ENCODE peak calls at places on chromosomes 5 and 9, in eight cellular contexts. One of them, this sample, is unnamed.

GRCh38 chr9:70964861-70965260 is 156.6 kb downstream of the TRPM3 start:
- DNase-seq in Ammon's horn: no peak
- DNase-seq in HTR-8/SVneo: no peak
- DNase-seq in substantia nigra: no peak
- DNase-seq in upper lobe of left lung: no peak
- DNase-seq in HT1080: no peak
- DNase-seq in MCF 10A: no peak
- DNase-seq in AG09309: no peak
- DNase-seq in this sample: no peak

GRCh38 chr5:165130656-165131055 is 1625.2 kb downstream of the MAT2B start:
- DNase-seq in Ammon's horn: no peak
- DNase-seq in HTR-8/SVneo: no peak
- DNase-seq in substantia nigra: no peak
- DNase-seq in upper lobe of left lung: no peak
- DNase-seq in HT1080: peak
- DNase-seq in MCF 10A: peak
- DNase-seq in AG09309: no peak
- DNase-seq in this sample: no peak

GRCh38 chr5:79147076-79147475 is 35.5 kb downstream of the BHMT start:
- DNase-seq in Ammon's horn: no peak
- DNase-seq in HTR-8/SVneo: no peak
- DNase-seq in substantia nigra: no peak
- DNase-seq in upper lobe of left lung: no peak
- DNase-seq in HT1080: no peak
- DNase-seq in MCF 10A: no peak
- DNase-seq in AG09309: no peak
- DNase-seq in this sample: no peak

GRCh38 chr5:135829681-135830383 is 4.6 kb upstream of the SLC25A48 start:
- DNase-seq in Ammon's horn: peak
- DNase-seq in HTR-8/SVneo: peak
- DNase-seq in substantia nigra: no peak
- DNase-seq in upper lobe of left lung: peak
- DNase-seq in HT1080: peak
- DNase-seq in MCF 10A: peak
- DNase-seq in AG09309: peak
- DNase-seq in this sample: peak

GRCh38 chr5:58411372-58411771 is 48.5 kb downstream of the PLK2 start:
- DNase-seq in Ammon's horn: no peak
- DNase-seq in HTR-8/SVneo: no peak
- DNase-seq in substantia nigra: no peak
- DNase-seq in upper lobe of left lung: no peak
- DNase-seq in HT1080: no peak
- DNase-seq in MCF 10A: no peak
- DNase-seq in AG09309: no peak
- DNase-seq in this sample: no peak

GRCh38 chr5:63245271-63245670 is 666.7 kb downstream of the LRRC70 start:
- DNase-seq in Ammon's horn: no peak
- DNase-seq in HTR-8/SVneo: no peak
- DNase-seq in substantia nigra: no peak
- DNase-seq in upper lobe of left lung: no peak
- DNase-seq in HT1080: peak
- DNase-seq in MCF 10A: no peak
- DNase-seq in AG09309: no peak
- DNase-seq in this sample: no peak

GRCh38 chr9:37583522-37584121 is 7.4 kb upstream of the FBXO10 start:
- DNase-seq in Ammon's horn: no peak
- DNase-seq in HTR-8/SVneo: no peak
- DNase-seq in substantia nigra: no peak
- DNase-seq in upper lobe of left lung: no peak
- DNase-seq in HT1080: no peak
- DNase-seq in MCF 10A: no peak
- DNase-seq in AG09309: no peak
- DNase-seq in this sample: no peak

GRCh38 chr5:44536650-44537260 is 147.5 kb upstream of the FGF10 start:
- DNase-seq in Ammon's horn: peak
- DNase-seq in HTR-8/SVneo: no peak
- DNase-seq in substantia nigra: no peak
- DNase-seq in upper lobe of left lung: no peak
- DNase-seq in HT1080: peak
- DNase-seq in MCF 10A: peak
- DNase-seq in AG09309: peak
- DNase-seq in this sample: peak

GRCh38 chr9:13688223-13688989 is 408.9 kb upstream of the MPDZ start:
- DNase-seq in Ammon's horn: no peak
- DNase-seq in HTR-8/SVneo: no peak
- DNase-seq in substantia nigra: no peak
- DNase-seq in upper lobe of left lung: no peak
- DNase-seq in HT1080: no peak
- DNase-seq in MCF 10A: no peak
- DNase-seq in AG09309: no peak
- DNase-seq in this sample: no peak

GRCh38 chr5:65796269-65796668 is 74.3 kb downstream of the NLN start:
- DNase-seq in Ammon's horn: no peak
- DNase-seq in HTR-8/SVneo: no peak
- DNase-seq in substantia nigra: no peak
- DNase-seq in upper lobe of left lung: no peak
- DNase-seq in HT1080: peak
- DNase-seq in MCF 10A: no peak
- DNase-seq in AG09309: no peak
- DNase-seq in this sample: no peak

GRCh38 chr5:131109540-131110255 is 55.4 kb downstream of the HINT1 start:
- DNase-seq in Ammon's horn: peak
- DNase-seq in HTR-8/SVneo: peak
- DNase-seq in substantia nigra: no peak
- DNase-seq in upper lobe of left lung: no peak
- DNase-seq in HT1080: peak
- DNase-seq in MCF 10A: peak
- DNase-seq in AG09309: peak
- DNase-seq in this sample: no peak

GRCh38 chr5:42924226-42924625 is 112.5 kb upstream of the SELENOP start:
- DNase-seq in Ammon's horn: no peak
- DNase-seq in HTR-8/SVneo: no peak
- DNase-seq in substantia nigra: no peak
- DNase-seq in upper lobe of left lung: peak
- DNase-seq in HT1080: no peak
- DNase-seq in MCF 10A: no peak
- DNase-seq in AG09309: no peak
- DNase-seq in this sample: no peak

GRCh38 chr5:139141841-139142240 is 56.3 kb downstream of the SIL1 start:
- DNase-seq in Ammon's horn: no peak
- DNase-seq in HTR-8/SVneo: no peak
- DNase-seq in substantia nigra: no peak
- DNase-seq in upper lobe of left lung: no peak
- DNase-seq in HT1080: no peak
- DNase-seq in MCF 10A: peak
- DNase-seq in AG09309: peak
- DNase-seq in this sample: no peak

GRCh38 chr9:133282454-133283238 is 7.6 kb upstream of the ABO start:
- DNase-seq in Ammon's horn: no peak
- DNase-seq in HTR-8/SVneo: no peak
- DNase-seq in substantia nigra: no peak
- DNase-seq in upper lobe of left lung: no peak
- DNase-seq in HT1080: no peak
- DNase-seq in MCF 10A: no peak
- DNase-seq in AG09309: no peak
- DNase-seq in this sample: no peak